ENCODE peak calls at places on chromosomes 11 and 22, in five cellular contexts. C is K562, H is HCT116, L is SK-N-SH, S is GM12878. D is an unnamed sample.

GRCh38 chr22:31083923-31084810 is 3.0 kb downstream of the SMTN start:
- DNase-seq in S (no peak), L (peak; percentile 60), C (peak; percentile 47), H (no peak), D (no peak)

GRCh38 chr11:34405079-34405858 is 33.5 kb upstream of the CAT start:
- DNase-seq in S (peak; percentile 16), L (no peak), C (peak; percentile 8), H (no peak), D (no peak)

GRCh38 chr22:46525681-46526483 is 11.5 kb downstream of the CELSR1 start:
- DNase-seq in C (no peak), L (no peak), S (no peak), H (no peak), D (no peak)

GRCh38 chr11:99020324-99021225 is at the start of gene CNTN5:
- DNase-seq in H (no peak), C (peak; percentile 61), L (peak; percentile 55), S (no peak), D (no peak)

GRCh38 chr11:94493146-94493442 is 550 bp downstream of the MRE11 start:
- DNase-seq in S (no peak), H (no peak), L (no peak), C (no peak), D (no peak)

GRCh38 chr11:131446657-131447056 is 76.2 kb downstream of the NTM start:
- DNase-seq in L (no peak), S (no peak), C (no peak), H (no peak), D (no peak)

GRCh38 chr22:39469681-39470461 is 13.1 kb downstream of the MGAT3 start:
- DNase-seq in S (no peak), L (peak; percentile 44), C (no peak), H (no peak), D (no peak)

GRCh38 chr22:45096256-45096907 is 67.3 kb upstream of the NUP50 start:
- DNase-seq in H (peak; percentile 47), C (peak; percentile 49), S (no peak), L (peak; percentile 87), D (peak; percentile 57)

GRCh38 chr11:109696191-109696897 is 274.4 kb downstream of the C11orf87 start:
- DNase-seq in S (no peak), H (peak; percentile 31), L (no peak), C (no peak), D (no peak)

GRCh38 chr11:134691474-134691873 is 279.4 kb upstream of the B3GAT1 start:
- DNase-seq in C (no peak), H (no peak), L (no peak), S (no peak), D (no peak)

GRCh38 chr11:34075178-34075820 is 23.8 kb downstream of the CAPRIN1 start:
- DNase-seq in L (no peak), H (peak; percentile 60), S (no peak), C (no peak), D (peak; percentile 40)

GRCh38 chr11:72808415-72808814 is 5.8 kb upstream of the ATG16L2 start:
- DNase-seq in S (no peak), H (no peak), L (no peak), C (no peak), D (no peak)

GRCh38 chr11:2763939-2764338 is 64.1 kb upstream of the KCNQ1OT1 start:
- DNase-seq in C (no peak), H (no peak), L (no peak), S (no peak), D (peak; percentile 32)
- H3K27me3 ChIP-seq in C (no peaks in the 10 kb centered on the region), H (no peaks in the 10 kb centered on the region), L (no peaks in the 10 kb centered on the region), S (no peaks in the 10 kb centered on the region), D (no peaks in the 10 kb centered on the region)

GRCh38 chr11:123561046-123561781 is 93.2 kb downstream of the SCN3B start:
- DNase-seq in S (no peak), H (no peak), L (peak; percentile 83), C (peak; percentile 8), D (no peak)
- H3K4me2 ChIP-seq in S (peak overlapping the region; percentile 69), H (no peak overlapping the region), L (no peak overlapping the region), C (no peak overlapping the region), D (no peak overlapping the region)

GRCh38 chr22:40603088-40603605 is 33.4 kb downstream of the MRTFA start:
- DNase-seq in C (no peak), L (no peak), H (no peak), S (no peak), D (peak; percentile 71)
- TF ChIP-seq MAX in C (no peak), L (no peak), H (no peak), S (no peak), D (no peak)

GRCh38 chr11:70583781-70584218 is 185.5 kb downstream of the CTTN start:
- DNase-seq in H (no peak), S (no peak), C (no peak), L (no peak), D (no peak)
- H3K27me3 ChIP-seq in H (no peaks in the 10 kb centered on the region), S (no peaks in the 10 kb centered on the region), C (no peaks in the 10 kb centered on the region), L (no peaks in the 10 kb centered on the region), D (no peaks in the 10 kb centered on the region)

DNA sequence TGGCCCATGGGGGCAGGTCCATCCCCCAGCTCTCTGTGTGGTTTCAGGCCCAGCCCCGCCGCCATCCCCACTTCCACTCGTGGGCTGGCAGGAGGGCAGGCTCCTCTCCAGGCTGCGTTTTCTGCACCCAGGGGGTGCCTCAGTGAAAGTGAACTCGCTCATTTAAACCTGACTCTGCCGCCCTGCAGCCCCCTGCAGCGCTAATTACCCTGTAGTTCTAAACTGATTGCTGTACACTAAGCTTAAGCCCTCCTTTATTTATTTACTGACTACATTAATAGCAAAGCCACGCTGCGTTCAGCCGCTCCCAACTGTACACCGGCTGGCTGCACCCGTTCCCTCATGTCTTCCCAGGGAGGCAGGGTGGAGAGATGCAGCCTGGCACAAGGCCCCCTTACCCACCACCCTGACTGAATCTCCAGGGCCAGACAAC is 36.6 kb upstream of the NNMT start:
- DNase-seq in S (no peak), C (no peak), L (no peak), H (no peak), D (no peak)
- H3K4me2 ChIP-seq in S (no peak overlapping the region), C (no peak overlapping the region), L (no peak overlapping the region), H (no peak overlapping the region), D (no peak overlapping the region)

DNA sequence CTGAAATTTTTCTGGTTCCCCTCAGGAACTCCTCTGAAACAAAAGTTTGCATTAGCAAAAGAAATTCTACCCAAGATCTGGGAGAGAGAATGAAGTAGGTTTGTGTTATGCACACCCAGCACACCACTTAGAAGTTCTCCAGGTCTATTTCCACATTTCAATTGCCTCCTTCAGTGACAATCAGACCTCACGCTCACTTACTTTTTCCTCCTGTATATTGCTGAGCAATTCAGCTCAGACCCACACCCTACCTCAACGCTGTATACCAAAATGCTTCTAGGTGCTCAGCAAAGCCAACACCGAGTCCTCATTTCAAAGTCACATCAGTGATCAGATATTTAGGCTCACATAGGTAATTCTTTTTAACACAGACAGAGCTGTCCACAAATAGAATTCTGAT is 19.2 kb downstream of the MRGPRX3 start:
- DNase-seq in H (no peak), S (no peak), C (no peak), L (no peak), D (no peak)
- TF ChIP-seq MAX in H (no peak), S (no peak), C (no peak), L (no peak), D (no peak)

GRCh38 chr11:63371396-63371795 is 1.8 kb downstream of the SLC22A9 start:
- DNase-seq in H (no peak), L (no peak), C (no peak), S (no peak), D (no peak)
- H3K27me3 ChIP-seq in H (peaks cover 54% of the 10 kb centered on the region), L (no peaks in the 10 kb centered on the region), C (no peaks in the 10 kb centered on the region), S (peaks cover 4% of the 10 kb centered on the region), D (peaks cover 3% of the 10 kb centered on the region)

DNA sequence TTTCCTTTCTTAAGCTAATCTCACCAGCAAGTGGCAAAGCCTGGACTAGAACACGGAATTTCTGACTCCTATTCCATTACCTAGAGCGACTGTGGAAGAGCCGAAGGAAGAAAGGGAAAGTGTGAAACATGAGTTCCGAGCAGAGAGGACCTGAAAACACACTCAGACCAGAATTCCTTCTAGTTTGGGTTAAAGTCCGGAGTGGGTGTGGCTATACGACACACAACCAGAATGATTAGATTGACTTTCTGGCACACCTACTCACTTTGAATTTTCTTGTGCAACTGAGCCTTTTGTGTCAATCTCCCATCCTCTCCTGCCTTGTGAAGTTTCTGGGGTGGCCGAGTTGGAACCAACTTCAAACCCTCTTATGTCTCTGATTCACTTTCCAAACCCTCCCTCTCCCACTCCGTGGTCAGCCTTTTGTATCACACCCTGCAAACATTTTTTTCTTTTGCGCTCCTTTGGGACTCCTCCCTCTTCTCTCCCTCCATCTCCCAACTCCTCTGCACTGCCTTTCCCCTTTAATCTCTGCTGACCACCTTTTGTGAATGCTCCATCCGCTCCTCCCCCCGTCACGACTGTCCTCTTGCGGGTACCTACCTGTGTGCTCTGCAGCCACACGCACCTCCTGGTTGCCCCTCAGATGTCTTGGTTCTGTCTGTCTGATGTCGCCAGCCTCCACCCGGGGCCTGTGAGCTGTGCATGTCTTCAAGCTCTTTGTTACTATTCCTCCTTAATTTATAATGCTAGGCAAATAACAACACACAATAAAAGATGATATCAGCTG is 86.3 kb upstream of the BLID start:
- DNase-seq in H (peak; percentile 75), L (peak; percentile 16), C (no peak), S (no peak), D (peak; percentile 78)
- H3K4me2 ChIP-seq in H (peak overlapping the region; percentile 97), L (peak overlapping the region; percentile 90), C (no peak overlapping the region), S (no peak overlapping the region), D (peak overlapping the region; percentile 95)

GRCh38 chr11:68935516-68936357 is 32.0 kb downstream of the IGHMBP2 start:
- DNase-seq in S (no peak), L (no peak), C (no peak), H (no peak), D (no peak)
- TF ChIP-seq MAX in S (no peak), L (no peak), C (no peak), H (no peak), D (no peak)